ENCODE peak calls at places on chromosomes 16 and 17, in seven cellular contexts. T is RCC 7860; W is lung microvascular endothelial cell; U is mucosa of descending colon; C is ovary; V is HT-29; N is effector memory CD8-positive, alpha-beta T cell. E is an unnamed sample.

GRCh38 chr17:29068828-29069227 is 25.9 kb downstream of the PIPOX start:
- DNase-seq in T (no peak), W (no peak), U (no peak), C (no peak), V (no peak), N (no peak), E (no peak)

GRCh38 chr17:82372591-82373452 is 1.3 kb downstream of the UTS2R start:
- DNase-seq in T (no peak), W (no peak), U (peak), C (no peak), V (no peak), N (no peak), E (no peak)

GRCh38 chr16:82855471-82855870 is 228.7 kb downstream of the CDH13 start:
- DNase-seq in T (no peak), W (no peak), U (no peak), C (no peak), V (no peak), N (no peak), E (no peak)

GRCh38 chr17:31564883-31565297 is 173.4 kb downstream of the RAB11FIP4 start:
- DNase-seq in T (peak), W (peak), U (no peak), C (peak), V (no peak), N (no peak), E (no peak)

GRCh38 chr16:11014159-11014558 is 69.8 kb downstream of the CLEC16A start:
- DNase-seq in T (no peak), W (no peak), U (no peak), C (no peak), V (no peak), N (no peak), E (no peak)

GRCh38 chr17:81200695-81201580 is 21.8 kb downstream of the CEP131 start:
- DNase-seq in T (peak), W (peak), U (peak), C (no peak), V (peak), N (no peak), E (peak)

GRCh38 chr17:49343273-49343672 is 18.8 kb downstream of the ZNF652 start:
- DNase-seq in T (no peak), W (peak), U (no peak), C (no peak), V (no peak), N (no peak), E (no peak)

GRCh38 chr17:56297142-56297541 is 143.9 kb downstream of the ANKFN1 start:
- DNase-seq in T (no peak), W (peak), U (no peak), C (no peak), V (no peak), N (no peak), E (no peak)

GRCh38 chr17:58918072-58918471 is 162.4 kb downstream of the PPM1E start:
- DNase-seq in T (no peak), W (no peak), U (no peak), C (no peak), V (no peak), N (no peak), E (no peak)

GRCh38 chr16:54856871-54857270 is 73.8 kb upstream of the IRX5 start:
- DNase-seq in T (no peak), W (no peak), U (no peak), C (no peak), V (no peak), N (no peak), E (no peak)

GRCh38 chr16:66521227-66521626 is 28.7 kb downstream of the TK2 start:
- DNase-seq in T (no peak), W (no peak), U (no peak), C (no peak), V (no peak), N (no peak), E (no peak)

GRCh38 chr17:19867094-19867653 is 562 bp downstream of the ULK2 start:
- DNase-seq in T (no peak), W (peak), U (peak), C (peak), V (peak), N (peak), E (peak)

GRCh38 chr17:3698139-3698538 is 2.2 kb upstream of the P2RX5 start:
- DNase-seq in T (no peak), W (no peak), U (no peak), C (no peak), V (no peak), N (no peak), E (no peak)

GRCh38 chr17:60386137-60386395 is 5.9 kb downstream of the USP32 start:
- DNase-seq in T (no peak), W (no peak), U (no peak), C (no peak), V (no peak), N (no peak), E (no peak)

GRCh38 chr17:58666858-58667267 is 25.0 kb downstream of the TEX14 start:
- DNase-seq in T (no peak), W (peak), U (peak), C (peak), V (peak), N (no peak), E (peak)

GRCh38 chr17:41835214-41835799 is 725 bp downstream of the NT5C3B start:
- DNase-seq in T (no peak), W (no peak), U (no peak), C (no peak), V (no peak), N (no peak), E (no peak)

GRCh38 chr17:81526662-81527571 is 1.3 kb upstream of the FSCN2 start:
- DNase-seq in T (no peak), W (no peak), U (no peak), C (no peak), V (no peak), N (no peak), E (no peak)

GRCh38 chr16:2147981-2148671 is at the start of gene RAB26:
- DNase-seq in T (peak), W (peak), U (peak), C (peak), V (peak), N (no peak), E (no peak)

GRCh38 chr16:8655184-8655717 is 19.2 kb upstream of the ABAT start:
- DNase-seq in T (peak), W (peak), U (peak), C (no peak), V (peak), N (no peak), E (peak)

GRCh38 chr17:42408076-42408475 is 15.0 kb downstream of the CAVIN1 start:
- DNase-seq in T (no peak), W (peak), U (no peak), C (no peak), V (no peak), N (no peak), E (peak)

GRCh38 chr17:77801545-77802332 is 156.8 kb upstream of the TNRC6C start:
- DNase-seq in T (no peak), W (no peak), U (no peak), C (no peak), V (no peak), N (no peak), E (no peak)

GRCh38 chr17:28725660-28726395 is at the start of gene TLCD1:
- DNase-seq in T (peak), W (peak), U (peak), C (peak), V (peak), N (no peak), E (peak)

GRCh38 chr17:38448208-38448776 is 20.0 kb downstream of the ARHGAP23 start:
- DNase-seq in T (peak), W (peak), U (no peak), C (no peak), V (peak), N (no peak), E (no peak)

GRCh38 chr17:77738666-77739531 is 219.6 kb upstream of the TNRC6C start:
- DNase-seq in T (no peak), W (no peak), U (no peak), C (no peak), V (no peak), N (no peak), E (peak)

GRCh38 chr16:53952215-53953208 is 248.6 kb downstream of the FTO start:
- DNase-seq in T (peak), W (peak), U (no peak), C (no peak), V (no peak), N (no peak), E (no peak)

GRCh38 chr16:57270221-57271062 is 14.0 kb downstream of the PLLP start:
- DNase-seq in T (no peak), W (no peak), U (no peak), C (no peak), V (no peak), N (no peak), E (no peak)

GRCh38 chr17:77863814-77864161 is 94.7 kb upstream of the TNRC6C start:
- DNase-seq in T (no peak), W (no peak), U (peak), C (no peak), V (no peak), N (no peak), E (no peak)

GRCh38 chr17:79055197-79055596 is 19.4 kb upstream of the ENGASE start:
- DNase-seq in T (no peak), W (no peak), U (no peak), C (no peak), V (no peak), N (no peak), E (no peak)

GRCh38 chr17:4944163-4944553 is 4.1 kb downstream of the RNF167 start:
- DNase-seq in T (no peak), W (no peak), U (no peak), C (no peak), V (no peak), N (peak), E (no peak)

GRCh38 chr17:18964550-18964949 is 12.6 kb downstream of the SLC5A10 start:
- DNase-seq in T (no peak), W (no peak), U (no peak), C (no peak), V (no peak), N (no peak), E (no peak)